ENCODE peak calls at places on chromosomes 7 and 10, in four cellular contexts. T, K, W and R are unnamed samples.

GRCh38 chr7:44068054-44068453 is 2.7 kb upstream of the PGAM2 start:
- DNase-seq in T (no peak), K (no peak), W (no peak), R (no peak)

GRCh38 chr10:580796-581195 is 108.7 kb downstream of the DIP2C start:
- DNase-seq in T (no peak), K (no peak), W (peak), R (no peak)

GRCh38 chr10:62390497-62391176 is 16.5 kb downstream of the ZNF365 start:
- DNase-seq in T (no peak), K (no peak), W (no peak), R (no peak)

GRCh38 chr7:30469303-30469702 is 9.3 kb downstream of the NOD1 start:
- DNase-seq in T (no peak), K (no peak), W (peak), R (peak)

GRCh38 chr7:129875160-129875559 is 77.6 kb downstream of the UBE2H start:
- DNase-seq in T (no peak), K (no peak), W (no peak), R (no peak)

GRCh38 chr7:81618400-81619014 is 151.3 kb downstream of the HGF start:
- DNase-seq in T (no peak), K (peak), W (no peak), R (no peak)

GRCh38 chr10:34813626-34814227 is 1.4 kb downstream of the PARD3 start:
- DNase-seq in T (no peak), K (no peak), W (peak), R (no peak)

GRCh38 chr7:49037348-49038210 is 113.2 kb downstream of the CDC14C start:
- DNase-seq in T (no peak), K (no peak), W (no peak), R (no peak)

GRCh38 chr10:23294638-23295247 is 49.9 kb downstream of the C10orf67 start:
- DNase-seq in T (no peak), K (no peak), W (peak), R (no peak)

GRCh38 chr7:118615686-118616085 is 391.2 kb downstream of the ANKRD7 start:
- DNase-seq in T (no peak), K (no peak), W (no peak), R (no peak)

GRCh38 chr7:3154317-3154716 is 110.7 kb upstream of the CARD11 start:
- DNase-seq in T (no peak), K (no peak), W (no peak), R (no peak)

GRCh38 chr10:49550563-49550962 is 11.6 kb upstream of the ERCC6 start:
- DNase-seq in T (no peak), K (no peak), W (peak), R (no peak)